ENCODE peak calls at places on chromosomes 16 and 17, in four cellular contexts. D is IMR-90, A is H9, I is H1. P is an unnamed sample.

GRCh38 chr16:19490619-19491018 is 31.3 kb downstream of the GDE1 start:
- DNase-seq in D (no peak), A (no peak), I (no peak), P (no peak)

GRCh38 chr16:7324306-7324705 is 8.3 kb upstream of the RBFOX1 start:
- DNase-seq in D (no peak), A (no peak), I (no peak), P (no peak)

GRCh38 chr17:40995121-40995520 is 1.2 kb upstream of the KRTAP3-3 start:
- DNase-seq in D (no peak), A (no peak), I (no peak), P (no peak)

GRCh38 chr16:50600582-50601283 is 52.5 kb downstream of the NKD1 start:
- DNase-seq in D (no peak), A (no peak), I (no peak), P (peak; percentile 28)

GRCh38 chr17:34067009-34067408 is 188.1 kb upstream of the CCL2 start:
- DNase-seq in D (no peak), A (no peak), I (no peak), P (no peak)

GRCh38 chr16:610513-611381 is 20.0 kb upstream of the WFIKKN1 start:
- DNase-seq in D (no peak), A (peak; percentile 86), I (peak; percentile 91), P (peak; percentile 77)

GRCh38 chr16:86862596-86862995 is 284.2 kb downstream of the FOXL1 start:
- DNase-seq in D (peak; percentile 11), A (no peak), I (no peak), P (no peak)

GRCh38 chr17:34300652-34301390 is 15.3 kb downstream of the CCL11 start:
- DNase-seq in D (peak; percentile 81), A (no peak), I (no peak), P (no peak)

GRCh38 chr16:57606847-57607501 is 21.5 kb upstream of the ADGRG1 start:
- DNase-seq in D (no peak), A (no peak), I (no peak), P (no peak)

GRCh38 chr16:6803171-6803570 is 529.5 kb upstream of the RBFOX1 start:
- DNase-seq in D (no peak), A (no peak), I (no peak), P (no peak)

GRCh38 chr16:15434425-15435215 is at the start of gene BMERB1:
- DNase-seq in D (peak; percentile 71), A (peak; percentile 76), I (peak; percentile 91), P (peak; percentile 69)

GRCh38 chr17:71188811-71189492 is 931.9 kb upstream of the SOX9 start:
- DNase-seq in D (peak; percentile 95), A (no peak), I (no peak), P (no peak)

GRCh38 chr16:29820730-29821662 is 734 bp downstream of the MVP start:
- DNase-seq in D (no peak), A (no peak), I (no peak), P (no peak)

GRCh38 chr16:856811-857210 is 56.3 kb upstream of the GNG13 start:
- DNase-seq in D (no peak), A (no peak), I (no peak), P (no peak)

DNA sequence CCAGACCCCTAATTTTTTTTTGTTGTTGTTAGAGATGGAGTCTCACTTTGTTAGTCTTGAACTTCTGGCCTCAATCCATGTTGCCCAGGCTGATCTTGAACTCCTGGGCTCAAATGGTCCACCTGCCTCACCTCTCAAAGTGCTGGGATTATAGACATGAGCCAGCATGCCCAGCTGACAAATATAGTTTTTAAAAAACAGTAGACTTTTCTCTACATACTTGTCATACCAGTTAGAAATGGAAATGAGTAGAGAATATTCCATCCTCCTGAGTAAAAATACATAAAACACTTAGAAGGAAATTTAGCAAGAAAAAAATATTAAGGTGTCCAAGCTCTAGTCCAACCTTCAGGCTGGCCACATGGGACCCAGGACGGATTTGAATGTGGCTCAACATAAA is 21.4 kb downstream of the C16orf78 start:
- DNase-seq in D (no peak), A (no peak), I (no peak), P (no peak)
- H4K5ac ChIP-seq in D (no peak overlapping the region), A (no peak overlapping the region), I (no peak overlapping the region), P (no peak overlapping the region)

DNA sequence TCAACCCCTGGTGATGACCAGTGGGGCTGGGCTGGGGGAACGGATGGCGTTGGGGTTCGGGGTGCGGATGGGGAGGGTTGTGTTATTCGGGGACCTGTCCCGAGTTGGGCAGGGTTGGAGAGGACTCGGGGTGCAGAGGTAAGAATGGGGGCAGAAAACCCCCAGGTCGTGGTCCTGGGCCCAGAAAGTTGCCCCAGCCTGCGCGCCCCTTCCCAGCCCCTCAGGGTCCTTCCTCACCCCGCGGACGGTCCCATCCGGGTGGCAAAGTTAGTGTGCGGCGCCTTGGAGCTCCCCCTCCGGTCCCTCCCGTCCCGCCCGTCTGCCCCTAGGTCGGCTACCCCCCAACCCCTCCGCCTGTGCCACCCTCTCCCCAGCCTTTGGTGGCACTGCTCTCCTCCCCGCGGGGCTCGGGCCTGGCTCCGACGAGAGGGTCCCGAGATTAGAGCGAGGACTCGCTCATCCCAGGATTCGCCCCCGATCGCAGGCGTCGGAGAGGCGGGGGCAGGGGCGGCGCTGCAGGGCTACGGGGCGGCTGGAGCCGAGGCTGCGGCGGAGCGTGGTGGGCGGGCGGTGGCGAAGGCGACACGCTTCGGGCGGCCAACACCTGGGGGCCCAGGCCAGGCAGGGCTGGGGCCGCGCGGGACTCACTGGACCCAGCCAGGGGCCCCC is 1.1 kb downstream of the MGAT5B start:
- DNase-seq in D (no peak), A (peak; percentile 59), I (peak; percentile 75), P (no peak)
- H4K5ac ChIP-seq in D (no peak overlapping the region), A (no peak overlapping the region), I (no peak overlapping the region), P (no peak overlapping the region)

GRCh38 chr16:84458606-84459516 is 45.6 kb downstream of the MEAK7 start:
- DNase-seq in D (no peak), A (peak; percentile 20), I (no peak), P (no peak)
- H4K5ac ChIP-seq in D (no peak overlapping the region), A (no peak overlapping the region), I (no peak overlapping the region), P (no peak overlapping the region)

GRCh38 chr16:78882751-78883150 is 717.8 kb downstream of the MAF start:
- DNase-seq in D (no peak), A (no peak), I (no peak), P (no peak)

GRCh38 chr16:78879046-78879445 is 721.5 kb downstream of the MAF start:
- DNase-seq in D (no peak), A (no peak), I (no peak), P (peak; percentile 13)

GRCh38 chr16:78882150-78882549 is 718.4 kb downstream of the MAF start:
- DNase-seq in D (no peak), A (no peak), I (no peak), P (no peak)

GRCh38 chr16:78878570-78878969 is 722.0 kb downstream of the MAF start:
- DNase-seq in D (no peak), A (no peak), I (no peak), P (no peak)

GRCh38 chr16:78884199-78884598 is 716.3 kb downstream of the MAF start:
- DNase-seq in D (no peak), A (no peak), I (no peak), P (no peak)
- H4K5ac ChIP-seq in D (no peak overlapping the region), A (no peak overlapping the region), I (no peak overlapping the region), P (no peak overlapping the region)

DNA sequence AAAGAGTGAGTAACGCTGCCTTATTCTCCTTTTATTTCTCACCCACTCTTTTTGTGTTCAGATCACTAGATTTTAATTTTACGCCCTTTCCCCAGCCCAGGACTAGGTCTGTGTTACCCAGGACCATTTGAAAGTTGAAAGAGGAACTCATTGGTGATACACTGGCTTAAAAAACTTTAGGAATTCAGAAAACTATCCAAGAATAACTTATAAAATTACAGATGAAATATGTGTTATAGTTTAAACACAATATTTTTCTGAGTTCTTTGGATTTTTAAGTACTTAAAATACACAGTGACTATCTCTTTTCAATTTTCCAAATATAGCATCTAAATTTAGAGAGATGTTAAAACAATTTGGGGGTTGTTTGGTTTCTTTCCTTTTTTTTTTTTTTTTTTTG is 385.2 kb downstream of the CDH13 start:
- DNase-seq in D (no peak), A (no peak), I (no peak), P (no peak)
- H4K5ac ChIP-seq in D (no peak overlapping the region), A (no peak overlapping the region), I (no peak overlapping the region), P (no peak overlapping the region)

DNA sequence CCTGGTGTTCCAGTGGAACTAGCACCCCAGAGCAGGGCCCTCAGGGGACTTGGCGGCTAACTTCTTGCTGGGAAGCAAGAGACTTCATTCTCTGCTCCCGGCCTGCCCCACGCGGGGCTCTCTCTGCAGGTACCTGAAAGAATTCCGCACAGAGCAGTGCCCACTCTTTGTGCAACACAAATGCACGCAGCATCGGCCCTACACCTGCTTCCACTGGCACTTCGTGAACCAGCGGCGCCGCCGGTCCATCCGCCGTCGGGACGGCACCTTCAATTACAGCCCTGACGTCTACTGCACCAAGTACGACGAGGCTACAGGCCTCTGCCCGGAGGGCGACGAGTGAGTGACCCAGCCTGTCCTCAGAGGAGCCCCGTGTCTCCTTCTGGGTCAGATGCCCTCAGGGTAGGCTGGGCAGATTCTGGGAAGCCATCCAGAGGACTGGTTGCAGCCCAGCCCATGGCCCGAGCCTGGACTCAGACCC is 25.1 kb downstream of the UNK start:
- DNase-seq in D (no peak), A (peak; percentile 28), I (no peak), P (no peak)
- H4K5ac ChIP-seq in D (no peak overlapping the region), A (no peak overlapping the region), I (no peak overlapping the region), P (no peak overlapping the region)

DNA sequence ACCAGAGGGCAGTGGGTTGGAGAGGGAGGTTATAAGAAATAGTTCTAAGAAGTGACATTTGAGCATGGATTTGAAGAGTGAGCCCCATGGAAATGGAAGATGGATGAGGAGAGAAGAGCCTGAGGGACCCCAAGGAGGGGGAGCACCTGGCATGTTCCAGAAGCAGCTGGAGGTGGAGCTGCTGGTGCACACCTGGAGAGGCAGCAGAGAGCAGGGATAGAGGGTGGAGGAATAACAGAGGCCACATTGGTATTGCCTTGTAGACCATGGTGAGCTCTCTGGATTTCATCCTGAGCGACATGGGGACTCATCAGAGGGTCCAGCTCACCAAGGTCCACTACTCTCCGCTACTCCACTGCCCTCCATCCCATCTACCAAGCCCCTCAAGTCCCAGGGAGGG is 22.3 kb upstream of the KDM8 start:
- DNase-seq in D (no peak), A (peak; percentile 52), I (no peak), P (peak; percentile 25)
- H4K5ac ChIP-seq in D (no peak overlapping the region), A (no peak overlapping the region), I (no peak overlapping the region), P (no peak overlapping the region)

GRCh38 chr16:84703671-84704070 is 3.9 kb downstream of the USP10 start:
- DNase-seq in D (no peak), A (no peak), I (no peak), P (no peak)
- H4K5ac ChIP-seq in D (no peak overlapping the region), A (no peak overlapping the region), I (no peak overlapping the region), P (no peak overlapping the region)

GRCh38 chr17:28700278-28700677 is 11.4 kb downstream of the PROCA1 start:
- DNase-seq in D (no peak), A (no peak), I (no peak), P (no peak)
- H4K5ac ChIP-seq in D (no peak overlapping the region), A (no peak overlapping the region), I (no peak overlapping the region), P (no peak overlapping the region)